ENCODE peak calls at places on chromosomes 16 and 17, in five cellular contexts. D is NCI-H1694, L is GM06990, G is EL, S is nephron progenitor cell. Q is an unnamed sample.

GRCh38 chr16:14409563-14409962 is 220.5 kb downstream of the PARN start:
- DNase-seq in D (no peak), L (no peak), G (peak), S (no peak), Q (no peak)

GRCh38 chr16:81786321-81786720 is 7.2 kb downstream of the PLCG2 start:
- DNase-seq in D (no peak), L (no peak), G (peak), S (no peak), Q (no peak)

GRCh38 chr16:6684076-6684673 is 648.5 kb upstream of the RBFOX1 start:
- DNase-seq in D (peak), L (no peak), G (no peak), S (peak), Q (peak)

GRCh38 chr16:22955461-22956145 is 141.6 kb downstream of the HS3ST2 start:
- DNase-seq in D (no peak), L (no peak), G (no peak), S (no peak), Q (no peak)

GRCh38 chr17:50547035-50547735 is at the start of gene SPATA20:
- DNase-seq in D (peak), L (peak), G (peak), S (peak), Q (peak)

GRCh38 chr17:78368854-78369495 is 9.1 kb upstream of the SOCS3 start:
- DNase-seq in D (no peak), L (no peak), G (no peak), S (no peak), Q (no peak)

GRCh38 chr16:24800586-24800985 is 45.2 kb upstream of the SLC5A11 start:
- DNase-seq in D (no peak), L (no peak), G (peak), S (no peak), Q (no peak)

GRCh38 chr17:28193241-28193640 is 125.8 kb upstream of the TMEM97 start:
- DNase-seq in D (no peak), L (no peak), G (no peak), S (no peak), Q (peak)

GRCh38 chr17:32929588-32929987 is 1.6 kb downstream of the TMEM98 start:
- DNase-seq in D (no peak), L (no peak), G (no peak), S (no peak), Q (no peak)

GRCh38 chr17:29089601-29090044 is 46.7 kb downstream of the PIPOX start:
- DNase-seq in D (no peak), L (no peak), G (no peak), S (no peak), Q (no peak)

GRCh38 chr17:79939755-79940154 is 95.9 kb downstream of the TBC1D16 start:
- DNase-seq in D (no peak), L (no peak), G (no peak), S (no peak), Q (no peak)

GRCh38 chr16:52912565-52913173 is 140.0 kb downstream of the CHD9NB start:
- DNase-seq in D (peak), L (no peak), G (peak), S (peak), Q (peak)

GRCh38 chr16:89110641-89111040 is 17.0 kb downstream of the ACSF3 start:
- DNase-seq in D (no peak), L (no peak), G (no peak), S (no peak), Q (no peak)

GRCh38 chr17:17703608-17703919 is 22.3 kb downstream of the RAI1 start:
- DNase-seq in D (no peak), L (no peak), G (no peak), S (no peak), Q (no peak)

GRCh38 chr17:82845163-82845807 is 5.5 kb upstream of the ZNF750 start:
- DNase-seq in D (no peak), L (no peak), G (no peak), S (no peak), Q (no peak)

GRCh38 chr16:73350707-73351452 is 303.0 kb upstream of the ZFHX3 start:
- DNase-seq in D (no peak), L (no peak), G (no peak), S (no peak), Q (no peak)

GRCh38 chr17:14494161-14494560 is 193.3 kb downstream of the HS3ST3B1 start:
- DNase-seq in D (no peak), L (no peak), G (no peak), S (no peak), Q (no peak)

GRCh38 chr17:57455063-57455914 is 199.0 kb downstream of the MSI2 start:
- DNase-seq in D (no peak), L (peak), G (no peak), S (no peak), Q (peak)

GRCh38 chr16:48918520-48919258 is 308.7 kb upstream of the N4BP1 start:
- DNase-seq in D (no peak), L (no peak), G (peak), S (no peak), Q (no peak)

GRCh38 chr17:27481327-27481726 is 25.1 kb downstream of the KSR1 start:
- DNase-seq in D (no peak), L (no peak), G (no peak), S (no peak), Q (no peak)

GRCh38 chr17:46847204-46848191 is 3.9 kb upstream of the WNT9B start:
- DNase-seq in D (no peak), L (no peak), G (no peak), S (no peak), Q (no peak)

GRCh38 chr17:73800893-73801292 is 156.6 kb upstream of the SDK2 start:
- DNase-seq in D (no peak), L (no peak), G (no peak), S (no peak), Q (no peak)

GRCh38 chr16:85988723-85989313 is 89.9 kb downstream of the IRF8 start:
- DNase-seq in D (no peak), L (peak), G (no peak), S (no peak), Q (no peak)

GRCh38 chr17:74780443-74781238 is 4.5 kb upstream of the NAT9 start:
- DNase-seq in D (peak), L (no peak), G (peak), S (no peak), Q (peak)

GRCh38 chr16:1194665-1195392 is 30.2 kb downstream of the TPSG1 start:
- DNase-seq in D (no peak), L (no peak), G (no peak), S (peak), Q (no peak)

GRCh38 chr16:50467943-50468748 is 80.0 kb upstream of the NKD1 start:
- DNase-seq in D (peak), L (peak), G (no peak), S (peak), Q (no peak)

GRCh38 chr17:55201609-55201932 is 63.2 kb upstream of the HLF start:
- DNase-seq in D (no peak), L (no peak), G (no peak), S (no peak), Q (no peak)

GRCh38 chr17:38579934-38580333 is 25.8 kb downstream of the SRCIN1 start:
- DNase-seq in D (peak), L (no peak), G (peak), S (peak), Q (peak)

GRCh38 chr17:47995241-47995935 is 24.5 kb downstream of the CDK5RAP3 start:
- DNase-seq in D (no peak), L (no peak), G (no peak), S (peak), Q (no peak)